ENCODE peak calls at places on chromosome 10, in nine cellular contexts. G, H, N, Z, V, T, P, O and C are unnamed samples.

GRCh38 chr10:103049237-103049636 is 131.1 kb downstream of the CNNM2 start:
- DNase-seq in T (no peak), V (no peak), P (no peak), O (no peak), H (no peak), N (no peak), Z (no peak), G (no peak), C (no peak)

GRCh38 chr10:132937861-132938260 is 4.5 kb downstream of the CFAP46 start:
- DNase-seq in G (no peak), P (peak), Z (no peak), V (no peak), T (no peak), O (no peak), N (no peak), H (no peak), C (no peak)

GRCh38 chr10:74419491-74420466 is 268.8 kb downstream of the ADK start:
- DNase-seq in V (no peak), N (peak), G (no peak), P (no peak), O (peak), T (no peak), Z (no peak), H (no peak), C (peak)

GRCh38 chr10:101358706-101359300 is 4.8 kb downstream of the BTRC start:
- DNase-seq in Z (no peak), P (no peak), T (no peak), H (no peak), O (peak), N (no peak), V (no peak), G (no peak), C (peak)

GRCh38 chr10:26274391-26274790 is 57.8 kb downstream of the GAD2 start:
- DNase-seq in V (no peak), T (no peak), H (no peak), O (no peak), G (no peak), N (no peak), P (no peak), Z (no peak), C (no peak)

GRCh38 chr10:110137142-110137545 is 70.3 kb upstream of the MXI1 start:
- DNase-seq in P (no peak), V (no peak), G (no peak), T (no peak), Z (peak), N (peak), O (peak), H (no peak), C (peak)

GRCh38 chr10:124641282-124642075 is 102.7 kb downstream of the FAM53B start:
- DNase-seq in T (no peak), G (no peak), N (peak), O (peak), H (no peak), V (peak), P (peak), Z (peak), C (peak)

GRCh38 chr10:3848768-3849643 is 64.0 kb upstream of the KLF6 start:
- DNase-seq in Z (no peak), T (no peak), G (no peak), N (no peak), H (no peak), V (no peak), O (peak), P (no peak), C (peak)

GRCh38 chr10:77168861-77169260 is 468.7 kb downstream of the KCNMA1 start:
- DNase-seq in N (no peak), G (no peak), P (no peak), V (no peak), T (no peak), H (no peak), Z (no peak), O (no peak), C (no peak)

GRCh38 chr10:110392860-110393732 is 88.4 kb upstream of the SMNDC1 start:
- DNase-seq in Z (no peak), H (no peak), G (peak), P (no peak), V (no peak), O (peak), N (no peak), T (peak), C (peak)